ENCODE peak calls at places on chromosomes 7 and 10, in six cellular contexts. H is SIG-M5; S is NCI-H1092; O is Daoy; J is IMR-90; Q is stimulated activated CD4-positive, alpha-beta T cell treated with anti-CD3 and anti-CD28 coated beads, TNF-alpha, amount 100 ng/mL, for 4 hours. M is an unnamed sample.

GRCh38 chr7:95527033-95527775 is 41.5 kb downstream of the ASB4 start:
- DNase-seq in S (peak; percentile 63), H (no peak), Q (no peak), J (peak; percentile 44), O (peak; percentile 62), M (peak; percentile 13)

GRCh38 chr10:89633484-89633883 is 11.6 kb downstream of the PANK1 start:
- DNase-seq in H (no peak), J (peak; percentile 91), Q (no peak), O (no peak), S (no peak), M (peak; percentile 46)

GRCh38 chr10:63137306-63137705 is 4.2 kb downstream of the NRBF2 start:
- DNase-seq in Q (no peak), O (no peak), J (peak; percentile 69), H (no peak), S (no peak), M (no peak)

GRCh38 chr10:78462728-78463228 is 429.1 kb downstream of the RPS24 start:
- DNase-seq in H (no peak), S (no peak), J (peak; percentile 47), O (no peak), Q (no peak), M (no peak)

GRCh38 chr10:47367646-47368045 is 16.4 kb downstream of the ZNF488 start:
- DNase-seq in O (no peak), Q (no peak), J (no peak), S (no peak), H (no peak), M (no peak)

GRCh38 chr10:8481718-8482504 is 427.4 kb downstream of the GATA3 start:
- DNase-seq in H (no peak), J (no peak), O (no peak), S (no peak), Q (no peak), M (no peak)

GRCh38 chr10:110710621-110711020 is 66.5 kb downstream of the RBM20 start:
- DNase-seq in J (no peak), O (no peak), Q (no peak), S (no peak), H (no peak), M (no peak)

GRCh38 chr10:60970526-60970925 is 26.5 kb upstream of the RHOBTB1 start:
- DNase-seq in O (no peak), Q (no peak), H (no peak), S (no peak), J (no peak), M (no peak)

GRCh38 chr7:33981221-33981620 is 75.9 kb downstream of the BMPER start:
- DNase-seq in S (no peak), J (peak; percentile 15), Q (no peak), O (no peak), H (no peak), M (no peak)

GRCh38 chr10:63427013-63427412 is 38.8 kb downstream of the JMJD1C start:
- DNase-seq in H (no peak), J (no peak), Q (no peak), O (no peak), S (no peak), M (no peak)

GRCh38 chr10:132469197-132469942 is 68.2 kb upstream of the INPP5A start:
- DNase-seq in O (no peak), J (no peak), Q (no peak), H (no peak), S (peak; percentile 35), M (no peak)

GRCh38 chr7:38283809-38284208 is 10.4 kb upstream of the TARP start:
- DNase-seq in S (no peak), O (no peak), H (no peak), Q (no peak), J (no peak), M (no peak)

GRCh38 chr10:132044803-132045202 is 20.9 kb upstream of the JAKMIP3 start:
- DNase-seq in O (no peak), H (no peak), Q (no peak), S (no peak), J (no peak), M (no peak)

GRCh38 chr7:96440328-96440727 is 118.4 kb upstream of the SLC25A13 start:
- DNase-seq in Q (no peak), S (no peak), H (no peak), J (no peak), O (no peak), M (no peak)